ENCODE peak calls at places on chromosomes 7 and 10, in five cellular contexts. Q is stimulated activated naive CD4-positive, alpha-beta T cell; R is BE2C; F is WERI-Rb-1; J is activated CD4-positive, CD25-positive, alpha-beta regulatory T cell treated with anti-CD3 and anti-CD28 coated beads, Interleukin-2, amount 50 U/mL, for 72 hours. Z is an unnamed sample.

GRCh38 chr10:121681982-121682687 is 83.9 kb upstream of the FGFR2 start:
- DNase-seq in J (no peak), Q (no peak), R (no peak), F (no peak), Z (no peak)

GRCh38 chr7:36084485-36085091 is 68.5 kb upstream of the EEPD1 start:
- DNase-seq in F (peak), R (peak), Q (no peak), J (no peak), Z (no peak)

GRCh38 chr10:25112016-25112415 is 62.8 kb upstream of the GPR158 start:
- DNase-seq in R (no peak), Q (no peak), F (no peak), J (no peak), Z (no peak)

GRCh38 chr10:128191847-128192246 is 65.6 kb upstream of the MKI67 start:
- DNase-seq in F (no peak), J (no peak), Q (no peak), R (no peak), Z (no peak)

GRCh38 chr10:4512557-4513286 is 313.3 kb upstream of the AKR1E2 start:
- DNase-seq in R (peak), J (no peak), F (peak), Q (no peak), Z (peak)

GRCh38 chr10:5659702-5660528 is 6.5 kb downstream of the ASB13 start:
- DNase-seq in J (no peak), R (no peak), F (no peak), Q (no peak), Z (peak)

GRCh38 chr7:178444-178843 is 13.9 kb upstream of the FAM20C start:
- DNase-seq in R (no peak), Q (no peak), F (no peak), J (no peak), Z (no peak)

GRCh38 chr10:119654540-119654939 is 3.4 kb downstream of the BAG3 start:
- DNase-seq in F (no peak), R (peak), Q (no peak), J (no peak), Z (no peak)

GRCh38 chr10:18486444-18486843 is 164.9 kb downstream of the NSUN6 start:
- DNase-seq in Q (no peak), F (peak), J (no peak), R (no peak), Z (no peak)

GRCh38 chr10:103901299-103901698 is 16.7 kb downstream of the STN1 start:
- DNase-seq in J (no peak), F (no peak), R (no peak), Q (no peak), Z (no peak)

GRCh38 chr7:107842213-107842612 is 39.2 kb upstream of the SLC26A3 start:
- DNase-seq in F (no peak), Q (no peak), J (no peak), R (no peak), Z (no peak)

GRCh38 chr10:44366936-44367630 is 17.8 kb downstream of the CXCL12 start:
- DNase-seq in R (no peak), F (no peak), J (no peak), Q (no peak), Z (no peak)

GRCh38 chr10:132554991-132555647 is 17.5 kb downstream of the INPP5A start:
- DNase-seq in R (no peak), Q (peak), J (no peak), F (no peak), Z (peak)

GRCh38 chr7:17802056-17802455 is 138.2 kb downstream of the SNX13 start:
- DNase-seq in Q (no peak), R (no peak), J (no peak), F (no peak), Z (no peak)

GRCh38 chr7:47088329-47089067 is 493.4 kb downstream of the TNS3 start:
- DNase-seq in J (no peak), F (peak), Q (no peak), R (peak), Z (peak)

GRCh38 chr10:44237364-44238034 is 147.4 kb downstream of the CXCL12 start:
- DNase-seq in Q (no peak), R (no peak), J (no peak), F (no peak), Z (no peak)

GRCh38 chr10:33087142-33087541 is 129.1 kb upstream of the ITGB1 start:
- DNase-seq in R (no peak), Q (no peak), J (no peak), F (no peak), Z (no peak)

GRCh38 chr10:49076741-49077521 is 38.4 kb downstream of the VSTM4 start:
- DNase-seq in R (no peak), Q (no peak), F (no peak), J (no peak), Z (peak)

GRCh38 chr10:48981310-48981907 is 41.8 kb upstream of the LRRC18 start:
- DNase-seq in F (peak), Q (no peak), R (peak), J (peak), Z (peak)

GRCh38 chr7:130142654-130143333 is 62.4 kb downstream of the TMEM209 start:
- DNase-seq in J (no peak), F (no peak), R (no peak), Q (no peak), Z (no peak)

GRCh38 chr10:20029523-20029922 is 213.3 kb downstream of the PLXDC2 start:
- DNase-seq in Q (no peak), F (no peak), R (no peak), J (no peak), Z (no peak)

GRCh38 chr7:155698633-155699032 is 54.2 kb downstream of the RBM33 start:
- DNase-seq in Q (no peak), R (no peak), J (no peak), F (no peak), Z (no peak)

GRCh38 chr10:127881262-127881661 is 11.5 kb downstream of the CLRN3 start:
- DNase-seq in J (no peak), Q (no peak), R (no peak), F (no peak), Z (no peak)

GRCh38 chr7:32914186-32914585 is 22.6 kb upstream of the KBTBD2 start:
- DNase-seq in J (no peak), F (no peak), Q (no peak), R (no peak), Z (no peak)